ENCODE peak calls at places on chromosomes 7 and 10, in five cellular contexts. Y, L, E, D and R are unnamed samples.

GRCh38 chr10:55629792-55630490 is 731.1 kb downstream of the ZWINT start:
- DNase-seq in Y (peak), L (no peak), E (peak), D (peak), R (no peak)

GRCh38 chr7:1638113-1638726 is 31.9 kb upstream of the ELFN1 start:
- DNase-seq in Y (no peak), L (no peak), E (no peak), D (no peak), R (peak)

GRCh38 chr10:103839867-103840746 is 15.3 kb downstream of the SH3PXD2A start:
- DNase-seq in Y (peak), L (no peak), E (no peak), D (peak), R (no peak)

GRCh38 chr7:100674441-100675407 is 1.2 kb downstream of the GNB2 start:
- DNase-seq in Y (peak), L (peak), E (no peak), D (peak), R (no peak)

GRCh38 chr10:127797339-127797738 is 60.4 kb downstream of the FOXI2 start:
- DNase-seq in Y (peak), L (peak), E (no peak), D (no peak), R (no peak)

GRCh38 chr10:11204355-11204879 is 186.7 kb downstream of the CELF2 start:
- DNase-seq in Y (no peak), L (no peak), E (no peak), D (no peak), R (no peak)

GRCh38 chr10:70164179-70164578 is 6.1 kb downstream of the SAR1A start:
- DNase-seq in Y (no peak), L (no peak), E (no peak), D (no peak), R (no peak)

GRCh38 chr7:113289140-113289740 is 170.9 kb upstream of the SMIM30 start:
- DNase-seq in Y (no peak), L (peak), E (peak), D (no peak), R (no peak)

GRCh38 chr7:29647020-29647654 is 83.5 kb downstream of the PRR15 start:
- DNase-seq in Y (no peak), L (no peak), E (no peak), D (no peak), R (no peak)

GRCh38 chr10:91616124-91616523 is 16.7 kb downstream of the PPP1R3C start:
- DNase-seq in Y (no peak), L (no peak), E (peak), D (no peak), R (no peak)

GRCh38 chr7:142795339-142795863 is 24.6 kb downstream of the PRSS2 start:
- DNase-seq in Y (peak), L (no peak), E (no peak), D (no peak), R (no peak)

GRCh38 chr7:85595639-85596268 is 408.9 kb upstream of the SEMA3D start:
- DNase-seq in Y (no peak), L (no peak), E (peak), D (no peak), R (no peak)

GRCh38 chr10:600234-600633 is 89.2 kb downstream of the DIP2C start:
- DNase-seq in Y (no peak), L (no peak), E (no peak), D (peak), R (no peak)

GRCh38 chr7:128775744-128776474 is at the start of gene OPN1SW:
- DNase-seq in Y (no peak), L (no peak), E (no peak), D (no peak), R (no peak)

GRCh38 chr10:62744136-62744535 is 60.4 kb upstream of the ADO start:
- DNase-seq in Y (no peak), L (no peak), E (peak), D (no peak), R (no peak)

GRCh38 chr10:113590581-113590980 is 37.7 kb downstream of the HABP2 start:
- DNase-seq in Y (no peak), L (no peak), E (no peak), D (no peak), R (no peak)

GRCh38 chr10:70358446-70358845 is 24.0 kb downstream of the LRRC20 start:
- DNase-seq in Y (no peak), L (no peak), E (no peak), D (no peak), R (peak)

GRCh38 chr10:44967596-44967995 is 8.0 kb downstream of the RASSF4 start:
- DNase-seq in Y (peak), L (no peak), E (no peak), D (no peak), R (no peak)

GRCh38 chr7:98922392-98923107 is 44.2 kb downstream of the TRRAP start:
- DNase-seq in Y (no peak), L (no peak), E (peak), D (no peak), R (no peak)

GRCh38 chr10:69757553-69758309 is 44.0 kb upstream of the COL13A1 start:
- DNase-seq in Y (no peak), L (no peak), E (peak), D (no peak), R (peak)

DNA sequence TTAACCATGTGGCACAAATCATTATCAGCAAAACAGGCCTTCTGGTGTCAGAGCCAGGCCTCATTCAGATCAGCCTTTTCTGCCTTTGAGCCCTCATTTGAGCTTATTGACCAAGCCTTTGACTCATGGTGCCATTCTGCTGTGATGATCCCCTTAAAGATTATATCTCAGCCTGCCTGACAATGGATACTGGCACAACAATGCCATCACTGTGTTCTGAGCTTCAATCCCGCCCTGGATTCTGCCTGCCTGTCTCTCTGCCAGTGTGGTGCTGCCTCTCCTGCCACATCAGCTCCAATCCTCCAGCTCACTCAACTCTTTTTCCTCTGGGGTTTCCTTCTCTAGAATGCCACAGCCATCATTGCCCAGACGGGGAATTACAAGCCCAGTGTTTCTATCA is 52.6 kb downstream of the SRI start:
- DNase-seq in Y (no peak), L (no peak), E (no peak), D (no peak), R (no peak)
- TF ChIP-seq CTCF in Y (no peak), L (no peak), E (no peak), D (no peak), R (no peak)

GRCh38 chr10:5813341-5814109 is at the start of gene GDI2:
- DNase-seq in Y (peak), L (peak), E (peak), D (peak), R (peak)
- TF ChIP-seq CTCF in Y (no peak), L (no peak), E (no peak), D (no peak), R (no peak)

GRCh38 chr7:81470084-81470723 is 299.6 kb downstream of the HGF start:
- DNase-seq in Y (peak), L (peak), E (peak), D (no peak), R (no peak)
- TF ChIP-seq CTCF in Y (peak), L (peak), E (peak), D (peak), R (peak)

GRCh38 chr7:69939317-69939716 is 341.0 kb downstream of the AUTS2 start:
- DNase-seq in Y (no peak), L (no peak), E (no peak), D (no peak), R (no peak)

GRCh38 chr7:69941077-69941476 is 342.8 kb downstream of the AUTS2 start:
- DNase-seq in Y (no peak), L (no peak), E (no peak), D (no peak), R (no peak)

GRCh38 chr7:69947998-69948397 is 349.7 kb downstream of the AUTS2 start:
- DNase-seq in Y (no peak), L (no peak), E (no peak), D (no peak), R (no peak)

GRCh38 chr7:69937097-69937496 is 338.8 kb downstream of the AUTS2 start:
- DNase-seq in Y (no peak), L (no peak), E (no peak), D (no peak), R (no peak)

DNA sequence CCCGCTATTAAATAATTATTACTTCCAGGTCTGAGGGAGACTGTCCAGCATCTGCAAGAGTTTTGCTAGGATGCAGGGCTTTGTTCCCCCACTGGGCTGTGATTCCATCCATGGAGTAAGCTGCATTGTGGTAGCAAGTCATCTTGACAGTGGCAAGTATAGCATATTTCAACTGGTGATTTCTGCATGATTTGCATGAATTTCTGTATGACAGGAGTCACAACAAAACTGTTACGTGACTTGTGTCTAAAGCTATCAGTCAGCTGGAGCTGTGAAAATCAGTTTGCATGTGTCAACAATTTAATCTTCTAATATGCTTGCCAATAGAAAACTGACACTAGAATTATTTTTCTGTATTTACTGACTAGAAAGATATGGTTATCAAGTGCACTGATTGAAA is 344.3 kb downstream of the AUTS2 start:
- DNase-seq in Y (no peak), L (no peak), E (no peak), D (no peak), R (no peak)
- TF ChIP-seq CTCF in Y (no peak), L (no peak), E (no peak), D (no peak), R (no peak)

GRCh38 chr7:25216837-25217236 is 11.4 kb downstream of the NPVF start:
- DNase-seq in Y (no peak), L (peak), E (peak), D (no peak), R (no peak)
- TF ChIP-seq CTCF in Y (peak), L (peak), E (peak), D (peak), R (peak)

DNA sequence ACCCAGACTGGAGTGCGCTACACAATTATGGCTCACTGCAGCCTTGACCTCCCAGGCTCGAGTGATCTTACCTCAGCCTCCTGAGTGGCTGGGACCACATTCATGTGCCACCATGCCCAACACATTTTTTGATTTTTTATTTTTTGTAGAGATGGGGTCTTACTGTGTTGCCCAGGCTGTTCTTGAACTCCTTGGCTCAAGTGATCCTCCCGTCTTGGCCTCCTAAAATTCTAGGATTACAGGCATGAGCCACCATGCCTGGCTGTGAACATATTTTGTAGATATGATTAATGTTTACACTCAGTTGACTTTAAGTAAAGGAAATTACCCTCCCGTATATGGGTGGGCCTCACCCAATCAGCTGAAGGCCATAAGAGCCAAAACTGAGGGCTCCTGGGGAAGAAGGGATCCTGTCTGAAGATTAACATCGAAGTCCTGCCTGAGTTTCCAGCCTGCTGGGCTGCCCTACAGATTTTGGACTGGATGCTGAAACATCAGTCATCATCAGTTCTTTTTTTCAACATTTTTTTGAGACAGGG is 127.1 kb downstream of the ACTR3B start:
- DNase-seq in Y (no peak), L (no peak), E (no peak), D (no peak), R (no peak)
- TF ChIP-seq CTCF in Y (no peak), L (no peak), E (no peak), D (no peak), R (no peak)

GRCh38 chr7:12217311-12217710 is 6.2 kb downstream of the TMEM106B start:
- DNase-seq in Y (no peak), L (no peak), E (no peak), D (no peak), R (no peak)

GRCh38 chr7:12210179-12211053 is 678 bp upstream of the TMEM106B start:
- DNase-seq in Y (peak), L (no peak), E (no peak), D (peak), R (no peak)

GRCh38 chr7:12212051-12212485 is 974 bp downstream of the TMEM106B start:
- DNase-seq in Y (no peak), L (no peak), E (peak), D (no peak), R (no peak)

GRCh38 chr7:12207046-12207445 is 4.0 kb upstream of the TMEM106B start:
- DNase-seq in Y (no peak), L (no peak), E (no peak), D (peak), R (no peak)

DNA sequence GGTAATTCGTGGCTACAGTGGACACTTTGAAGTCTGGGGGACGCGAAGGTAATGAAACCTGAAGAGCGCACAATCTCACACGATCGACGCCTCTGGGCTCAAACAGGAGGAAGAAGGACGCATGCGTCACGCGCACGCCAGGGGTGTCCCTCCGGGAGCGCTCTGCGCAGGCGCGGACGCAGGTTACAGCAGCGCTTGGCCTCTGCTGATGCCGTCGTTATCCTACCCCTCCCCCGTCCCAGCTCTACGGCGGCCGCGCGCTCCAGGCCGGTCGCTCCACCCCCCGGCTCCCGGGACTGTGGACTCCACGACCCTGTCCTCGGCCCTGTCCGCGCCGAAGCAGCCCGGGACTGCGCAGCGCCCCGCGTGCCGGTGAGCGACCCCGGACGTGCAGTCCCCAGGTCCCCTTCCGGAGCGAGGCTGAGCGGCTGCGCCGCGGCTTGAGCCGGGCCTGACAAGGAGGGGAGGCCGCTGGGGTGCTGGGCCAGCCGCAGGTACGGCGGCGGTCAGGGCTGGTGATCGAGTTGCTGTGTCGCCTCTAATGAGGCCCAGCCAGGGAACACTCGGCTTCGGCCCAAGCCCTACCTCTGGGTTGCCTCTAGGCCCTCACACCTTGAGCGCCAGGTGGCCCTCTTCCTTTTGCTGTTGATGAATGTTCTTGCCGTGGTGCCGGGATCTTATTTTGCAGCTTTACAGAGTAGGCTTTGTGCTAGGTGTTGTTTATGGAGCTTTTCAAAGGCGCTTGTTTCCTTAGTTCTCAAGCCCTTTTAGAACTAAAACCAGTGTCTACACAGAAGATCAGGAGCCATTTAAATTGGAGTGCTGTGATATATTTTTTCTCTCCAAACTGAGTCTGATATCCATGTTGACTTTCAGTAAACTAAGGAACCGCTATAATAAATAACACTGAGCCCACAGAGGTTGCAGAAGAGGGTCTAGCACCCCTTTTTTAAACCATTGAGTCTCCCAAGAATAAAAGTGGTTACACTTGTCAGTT is at the start of gene TMEM106B:
- DNase-seq in Y (peak), L (peak), E (peak), D (peak), R (peak)
- TF ChIP-seq CTCF in Y (no peak), L (no peak), E (no peak), D (no peak), R (peak)